ENCODE peak calls at places on chromosomes 2 and 18, in five cellular contexts. D, Y, P, K and A are unnamed samples.

GRCh38 chr2:74583504-74583903 is 29.0 kb downstream of the DOK1 start:
- DNase-seq in D (no peak), Y (peak; percentile 69), P (no peak), K (peak; percentile 21), A (peak; percentile 60)

GRCh38 chr2:71460595-71461303 is 7.4 kb downstream of the DYSF start:
- DNase-seq in D (peak; percentile 28), Y (peak; percentile 30), P (no peak), K (peak; percentile 32), A (peak; percentile 26)

GRCh38 chr2:121400206-121400605 is 115.2 kb upstream of the TFCP2L1 start:
- DNase-seq in D (no peak), Y (no peak), P (no peak), K (no peak), A (peak; percentile 29)

GRCh38 chr2:178641498-178641897 is 161.2 kb downstream of the PLEKHA3 start:
- DNase-seq in D (no peak), Y (no peak), P (no peak), K (no peak), A (no peak)

GRCh38 chr2:191870744-191871143 is 23.9 kb upstream of the CAVIN2 start:
- DNase-seq in D (no peak), Y (no peak), P (no peak), K (no peak), A (no peak)

GRCh38 chr2:54903736-54904554 is 146.3 kb downstream of the RTN4 start:
- DNase-seq in D (no peak), Y (peak; percentile 95), P (peak; percentile 48), K (peak; percentile 96), A (peak; percentile 98)

GRCh38 chr2:6423131-6423530 is 442.6 kb downstream of the CMPK2 start:
- DNase-seq in D (no peak), Y (no peak), P (no peak), K (no peak), A (no peak)

GRCh38 chr2:224971214-224971613 is 71.1 kb downstream of the DOCK10 start:
- DNase-seq in D (no peak), Y (no peak), P (no peak), K (peak; percentile 75), A (no peak)

GRCh38 chr2:106115250-106115649 is 78.9 kb downstream of the UXS1 start:
- DNase-seq in D (no peak), Y (peak; percentile 20), P (no peak), K (peak; percentile 86), A (peak; percentile 78)

GRCh38 chr2:222572761-222573174 is 83.1 kb downstream of the FARSB start:
- DNase-seq in D (no peak), Y (peak; percentile 65), P (no peak), K (no peak), A (peak; percentile 73)

GRCh38 chr2:78535395-78535794 is 490.1 kb upstream of the REG3G start:
- DNase-seq in D (no peak), Y (no peak), P (no peak), K (no peak), A (no peak)

GRCh38 chr2:151156943-151157705 is 104.5 kb downstream of the RBM43 start:
- DNase-seq in D (no peak), Y (no peak), P (no peak), K (no peak), A (no peak)

GRCh38 chr18:80201739-80202138 is 45.6 kb downstream of the PARD6G start:
- DNase-seq in D (no peak), Y (no peak), P (no peak), K (no peak), A (no peak)

GRCh38 chr2:229725716-229726346 is 11.5 kb upstream of the DNER start:
- DNase-seq in D (no peak), Y (peak; percentile 65), P (no peak), K (peak; percentile 33), A (peak; percentile 89)

GRCh38 chr18:37019157-37019571 is 190.2 kb downstream of the KIAA1328 start:
- DNase-seq in D (peak; percentile 42), Y (no peak), P (no peak), K (no peak), A (peak; percentile 7)

GRCh38 chr2:189551808-189552207 is 28.8 kb downstream of the SLC40A1 start:
- DNase-seq in D (no peak), Y (no peak), P (no peak), K (no peak), A (no peak)

GRCh38 chr2:43307046-43307445 is 80.6 kb upstream of the ZFP36L2 start:
- DNase-seq in D (no peak), Y (peak; percentile 88), P (no peak), K (no peak), A (no peak)

GRCh38 chr18:54080854-54081253 is 143.6 kb downstream of the MBD2 start:
- DNase-seq in D (no peak), Y (no peak), P (no peak), K (no peak), A (no peak)

GRCh38 chr2:113979172-113980128 is 89.6 kb downstream of the ACTR3 start:
- DNase-seq in D (no peak), Y (no peak), P (no peak), K (no peak), A (no peak)

GRCh38 chr18:11149441-11150270 is at the start of gene PIEZO2:
- DNase-seq in D (peak; percentile 92), Y (peak; percentile 11), P (peak; percentile 78), K (no peak), A (peak; percentile 46)

GRCh38 chr2:46336560-46336959 is 39.4 kb downstream of the EPAS1 start:
- DNase-seq in D (no peak), Y (peak; percentile 72), P (no peak), K (no peak), A (peak; percentile 51)

GRCh38 chr2:105785095-105785847 is 40.6 kb downstream of the NCK2 start:
- DNase-seq in D (no peak), Y (no peak), P (no peak), K (no peak), A (no peak)

GRCh38 chr2:163717993-163718680 is 17.7 kb downstream of the FIGN start:
- DNase-seq in D (peak; percentile 30), Y (peak; percentile 28), P (no peak), K (no peak), A (no peak)

DNA sequence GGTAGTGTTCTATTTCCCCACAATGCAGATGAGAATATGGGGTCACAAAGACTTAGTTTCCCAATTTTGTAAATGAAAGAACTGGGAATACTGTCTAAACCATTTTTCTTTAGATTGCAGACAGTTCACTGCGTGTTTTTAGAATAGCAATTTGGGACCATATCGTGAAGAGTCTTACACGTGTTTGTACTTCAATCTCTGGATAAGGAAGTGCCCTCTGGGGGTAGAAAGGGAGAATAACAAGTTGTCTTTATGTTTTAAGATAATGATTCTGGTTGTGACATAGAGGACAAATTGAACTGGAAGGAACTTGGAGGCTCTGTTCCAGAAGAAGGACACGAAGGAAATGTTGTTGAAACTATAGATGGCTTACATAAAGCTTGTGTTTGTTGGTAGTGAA is 457.7 kb downstream of the CBLN2 start:
- DNase-seq in D (peak; percentile 46), Y (peak; percentile 14), P (no peak), K (no peak), A (peak; percentile 50)
- TF ChIP-seq CTCF in D (peak; percentile 66), Y (peak; percentile 33), P (peak; percentile 15), K (peak; percentile 26), A (peak; percentile 52)

GRCh38 chr2:3465844-3466481 is 53.4 kb downstream of the ADI1 start:
- DNase-seq in D (no peak), Y (peak; percentile 93), P (no peak), K (no peak), A (peak; percentile 94)
- H3K4me3 ChIP-seq in D (no peak overlapping the region), Y (no peak overlapping the region), P (no peak overlapping the region), K (no peak overlapping the region), A (no peak overlapping the region)

DNA sequence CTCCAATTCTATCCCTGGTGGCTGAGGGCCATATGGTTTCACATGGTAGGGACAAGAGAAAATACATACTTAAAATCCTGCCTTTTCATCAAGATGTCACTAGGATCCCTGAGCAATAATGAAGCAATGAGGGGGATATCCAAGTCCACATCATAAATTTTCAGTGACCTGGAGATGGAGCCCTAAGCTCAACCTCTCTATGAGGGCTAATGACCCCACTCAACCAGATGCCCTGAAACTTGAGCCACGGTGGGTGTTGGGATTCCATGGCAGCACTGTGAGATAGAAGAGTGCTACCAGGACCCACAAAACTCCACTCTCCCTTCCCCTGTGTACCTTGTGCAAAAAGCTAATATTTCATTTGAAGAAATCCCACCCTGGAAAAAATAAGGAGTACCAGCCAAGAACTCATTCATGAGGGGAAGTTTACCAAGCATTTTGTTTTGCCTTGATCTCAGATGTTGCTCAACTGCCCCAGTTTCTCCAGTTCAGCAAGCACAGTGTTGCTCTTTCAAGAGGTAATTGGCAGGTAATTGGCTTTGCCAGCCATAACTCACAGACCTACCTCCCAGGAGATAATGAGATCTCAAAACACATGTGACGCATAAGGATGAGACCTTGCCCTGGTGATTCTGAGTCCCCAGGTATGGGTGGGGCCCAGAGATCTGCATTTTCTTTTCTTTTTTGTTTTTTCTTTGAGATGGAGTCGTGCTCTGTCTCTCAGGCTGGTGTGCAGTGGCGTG is 50.9 kb upstream of the TTC39C start:
- DNase-seq in D (no peak), Y (no peak), P (no peak), K (no peak), A (no peak)
- TF ChIP-seq CTCF in D (no peak), Y (no peak), P (no peak), K (no peak), A (no peak)

DNA sequence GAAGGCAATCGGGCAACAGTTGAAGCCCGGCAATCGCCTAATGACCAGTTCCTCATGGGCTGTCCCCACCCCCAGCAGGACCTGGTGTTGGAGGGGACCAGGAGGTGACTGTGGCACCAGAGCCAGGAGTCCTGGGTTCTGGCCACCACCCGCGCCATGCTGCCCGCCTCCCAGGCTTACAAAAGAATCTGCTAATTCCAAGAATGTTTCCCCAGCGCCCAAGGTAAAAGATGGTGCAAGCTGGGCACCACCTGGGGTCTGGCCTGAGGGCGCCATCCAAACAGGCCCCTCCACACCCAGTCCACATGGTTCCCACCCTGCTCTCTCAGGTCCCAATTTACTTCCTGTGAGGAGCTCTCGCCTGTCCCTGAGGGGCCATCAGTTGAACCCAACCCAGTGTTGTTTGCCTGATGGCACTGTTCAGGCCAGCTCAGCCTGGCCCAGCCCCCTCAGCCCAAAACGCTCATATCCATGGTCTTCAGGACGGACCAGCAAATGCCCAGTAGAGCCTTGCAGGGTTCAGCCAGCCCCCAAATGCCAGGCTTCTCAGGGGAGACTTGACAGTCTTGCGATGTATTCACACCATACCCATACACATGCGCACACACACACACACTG is 5.1 kb downstream of the SDC1 start:
- DNase-seq in D (no peak), Y (no peak), P (no peak), K (no peak), A (no peak)
- H3K4me3 ChIP-seq in D (no peak overlapping the region), Y (no peak overlapping the region), P (no peak overlapping the region), K (no peak overlapping the region), A (no peak overlapping the region)

GRCh38 chr2:85754313-85755095 is 713 bp downstream of the ATOH8 start:
- DNase-seq in D (peak; percentile 86), Y (peak; percentile 56), P (peak; percentile 54), K (no peak), A (peak; percentile 64)
- TF ChIP-seq CTCF in D (peak; percentile 33), Y (no peak), P (peak; percentile 12), K (no peak), A (peak; percentile 21)

DNA sequence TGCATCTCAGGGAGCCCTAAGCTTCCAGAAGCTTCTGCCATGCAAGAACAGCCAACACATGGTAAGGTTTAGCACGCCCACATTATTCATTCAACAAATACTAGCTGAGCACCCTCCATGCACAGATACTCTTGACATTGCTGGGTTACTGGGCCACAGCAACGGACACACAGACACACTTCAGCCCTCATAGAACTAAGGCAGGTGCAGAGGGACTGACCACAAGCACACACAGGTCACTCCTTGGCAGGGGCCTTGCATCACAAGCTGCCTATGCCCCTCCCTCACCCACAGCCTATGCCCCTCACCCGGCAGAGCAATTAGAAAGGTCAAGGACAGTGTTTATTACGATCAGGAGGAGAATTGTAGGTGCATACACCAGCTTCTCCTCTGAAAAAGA is 15.8 kb downstream of the SLC14A2 start:
- DNase-seq in D (no peak), Y (no peak), P (no peak), K (no peak), A (no peak)
- H3K4me3 ChIP-seq in D (no peak overlapping the region), Y (no peak overlapping the region), P (no peak overlapping the region), K (no peak overlapping the region), A (no peak overlapping the region)